ENCODE peak calls at places on chromosomes 2 and 18, in five cellular contexts. Z, C, T, B and Q are unnamed samples.

GRCh38 chr2:130261970-130262760 is 63.9 kb upstream of the TUBA3E start:
- DNase-seq in B (no peak), T (peak), C (peak), Z (no peak), Q (no peak)

GRCh38 chr2:19955544-19956422 is 34.1 kb downstream of the WDR35 start:
- DNase-seq in B (peak), C (peak), Z (peak), T (peak), Q (peak)

GRCh38 chr18:3265564-3266033 is 3.7 kb downstream of the MYL12B start:
- DNase-seq in B (peak), C (peak), T (no peak), Z (no peak), Q (no peak)

GRCh38 chr2:103161456-103162289 is 399.8 kb downstream of the TMEM182 start:
- DNase-seq in Z (no peak), T (peak), B (peak), C (peak), Q (peak)

GRCh38 chr18:73653251-73653650 is 494.4 kb downstream of the FBXO15 start:
- DNase-seq in B (no peak), Z (no peak), C (no peak), T (no peak), Q (no peak)

GRCh38 chr2:88729061-88729745 is 37.7 kb downstream of the RPIA start:
- DNase-seq in T (peak), Z (no peak), C (peak), B (no peak), Q (no peak)

GRCh38 chr2:211879323-211879722 is 659.3 kb downstream of the ERBB4 start:
- DNase-seq in Z (no peak), B (peak), T (no peak), C (peak), Q (no peak)

GRCh38 chr18:52340466-52341378 is 725 bp downstream of the DCC start:
- DNase-seq in B (peak), T (no peak), C (no peak), Z (no peak), Q (no peak)

GRCh38 chr2:98084869-98085238 is 2.1 kb upstream of the VWA3B start:
- DNase-seq in B (no peak), C (no peak), Z (no peak), T (no peak), Q (no peak)

GRCh38 chr2:18378020-18378653 is 182.3 kb downstream of the RDH14 start:
- DNase-seq in C (peak), B (peak), T (peak), Z (no peak), Q (peak)

GRCh38 chr18:3814840-3815239 is 364.9 kb downstream of the TGIF1 start:
- DNase-seq in T (peak), B (no peak), C (peak), Z (no peak), Q (no peak)

GRCh38 chr2:71934595-71935263 is 212.9 kb downstream of the CYP26B1 start:
- DNase-seq in C (peak), B (no peak), T (peak), Z (no peak), Q (no peak)

GRCh38 chr2:234840336-234840735 is 111.5 kb upstream of the SH3BP4 start:
- DNase-seq in C (peak), T (peak), B (peak), Z (no peak), Q (no peak)

GRCh38 chr18:46755315-46756171 is 1.3 kb downstream of the ST8SIA5 start:
- DNase-seq in C (no peak), Z (no peak), T (no peak), B (peak), Q (peak)

GRCh38 chr2:127913808-127914457 is 28.2 kb upstream of the AMMECR1L start:
- DNase-seq in T (no peak), B (no peak), Z (no peak), C (no peak), Q (no peak)

GRCh38 chr2:127196998-127197397 is 23.1 kb downstream of the CYP27C1 start:
- DNase-seq in C (no peak), B (peak), Z (no peak), T (no peak), Q (peak)

GRCh38 chr2:56376699-56377665 is 193.2 kb downstream of the CCDC85A start:
- DNase-seq in B (no peak), T (peak), Z (no peak), C (no peak), Q (no peak)

GRCh38 chr18:48676346-48676745 is 137.5 kb downstream of the CTIF start:
- DNase-seq in T (no peak), B (no peak), C (no peak), Z (no peak), Q (no peak)

GRCh38 chr2:26462511-26463251 is 15.2 kb downstream of the OTOF start:
- DNase-seq in B (peak), C (peak), Z (no peak), T (peak), Q (no peak)

GRCh38 chr2:46970334-46971288 is 55.0 kb upstream of the MCFD2 start:
- DNase-seq in Z (peak), T (peak), B (no peak), C (peak), Q (no peak)

GRCh38 chr2:42025151-42025582 is 22.7 kb upstream of the PKDCC start:
- DNase-seq in C (peak), Z (no peak), B (peak), T (peak), Q (no peak)

GRCh38 chr2:225182126-225182525 is 139.9 kb upstream of the DOCK10 start:
- DNase-seq in Z (no peak), B (peak), T (no peak), C (no peak), Q (no peak)

GRCh38 chr18:3994061-3994687 is 460.9 kb downstream of the DLGAP1 start:
- DNase-seq in C (no peak), Z (no peak), B (no peak), T (no peak), Q (no peak)

GRCh38 chr2:209095432-209095831 is 328.4 kb upstream of the MAP2 start:
- DNase-seq in C (no peak), B (no peak), T (no peak), Z (no peak), Q (no peak)

GRCh38 chr2:71932027-71932779 is 215.5 kb downstream of the CYP26B1 start:
- DNase-seq in C (no peak), Z (no peak), B (no peak), T (no peak), Q (no peak)

GRCh38 chr2:48448274-48449061 is 81.5 kb upstream of the STON1 start:
- DNase-seq in B (no peak), T (peak), Z (no peak), C (peak), Q (no peak)

GRCh38 chr2:96977631-96978195 is 8.7 kb downstream of the FAM178B start:
- DNase-seq in B (peak), T (peak), Z (no peak), C (peak), Q (no peak)

GRCh38 chr2:196119926-196120325 is 51.3 kb upstream of the DNAH7 start:
- DNase-seq in Z (no peak), T (no peak), B (no peak), C (no peak), Q (no peak)

GRCh38 chr18:53268455-53268854 is 928.5 kb downstream of the DCC start:
- DNase-seq in B (peak), T (no peak), C (no peak), Z (no peak), Q (no peak)

GRCh38 chr18:41324020-41324791 is 630.8 kb upstream of the PIK3C3 start:
- DNase-seq in T (no peak), Z (no peak), C (no peak), B (no peak), Q (no peak)

GRCh38 chr2:181376999-181377398 is 80.2 kb upstream of the ITGA4 start:
- DNase-seq in Z (no peak), B (no peak), C (no peak), T (peak), Q (no peak)

GRCh38 chr2:45002661-45003210 is 6.5 kb downstream of the SIX2 start:
- DNase-seq in Z (no peak), T (no peak), C (no peak), B (peak), Q (no peak)

GRCh38 chr2:120536141-120536540 is 190.2 kb downstream of the INHBB start:
- DNase-seq in Z (no peak), C (no peak), B (no peak), T (no peak), Q (no peak)

GRCh38 chr2:3522851-3523481 is 3.6 kb upstream of the ADI1 start:
- DNase-seq in Z (no peak), T (peak), B (no peak), C (peak), Q (no peak)

GRCh38 chr18:80191907-80192652 is 55.2 kb downstream of the PARD6G start:
- DNase-seq in C (no peak), B (no peak), T (no peak), Z (no peak), Q (peak)

GRCh38 chr2:179332903-179333302 is 68.3 kb upstream of the SESTD1 start:
- DNase-seq in T (peak), C (peak), B (no peak), Z (no peak), Q (no peak)

GRCh38 chr18:21831413-21831831 is 90.8 kb downstream of the MIB1 start:
- DNase-seq in C (peak), B (peak), Z (no peak), T (peak), Q (no peak)

GRCh38 chr2:121376851-121377250 is 91.8 kb upstream of the TFCP2L1 start:
- DNase-seq in C (peak), T (peak), Z (no peak), B (no peak), Q (no peak)

DNA sequence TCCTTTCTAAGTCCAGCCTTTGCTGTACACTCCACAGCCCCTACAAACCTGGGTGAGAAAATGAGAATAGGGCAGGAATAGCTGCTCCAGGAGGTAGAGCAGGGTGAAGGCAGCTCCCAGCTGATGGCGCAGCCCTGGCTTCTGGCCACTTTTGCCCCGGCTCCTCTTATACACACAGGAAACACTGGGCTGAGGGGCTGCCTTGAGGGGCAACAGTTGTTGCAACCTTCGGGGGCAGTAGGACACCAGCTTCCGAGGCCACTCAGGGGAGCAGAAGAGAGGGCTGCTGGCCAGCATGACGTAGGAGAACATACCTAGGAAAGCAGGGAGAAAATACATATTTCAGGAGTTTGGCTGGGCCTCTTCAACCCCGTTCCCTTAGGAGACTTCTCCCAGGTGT is 8.1 kb downstream of the GGCX start:
- DNase-seq in C (no peak), B (no peak), Z (no peak), T (no peak), Q (no peak)
- TF ChIP-seq CTCF in C (no peak), B (no peak), Z (no peak), T (no peak), Q (no peak)

DNA sequence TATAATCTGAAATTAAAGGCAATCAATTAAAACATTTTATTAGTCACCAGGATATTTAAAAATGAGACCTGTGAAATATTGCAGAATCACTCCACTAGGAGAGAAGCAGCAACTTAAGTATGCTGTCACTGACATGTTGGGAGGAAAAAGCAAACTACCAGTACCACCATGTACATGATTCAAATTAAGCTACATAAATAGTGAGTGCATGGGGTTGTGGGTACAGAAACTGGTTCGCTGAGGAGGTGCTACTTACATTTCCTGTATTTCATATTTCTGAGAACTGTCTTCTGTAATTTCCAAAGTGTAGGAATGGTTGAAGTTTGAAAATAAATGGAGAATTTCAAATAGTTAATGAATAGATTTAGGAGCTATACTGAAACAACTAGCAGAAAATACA is 7.9 kb upstream of the NR4A2 start:
- DNase-seq in B (no peak), T (no peak), Z (no peak), C (no peak), Q (no peak)
- TF ChIP-seq CTCF in B (no peak), T (no peak), Z (no peak), C (no peak), Q (no peak)

DNA sequence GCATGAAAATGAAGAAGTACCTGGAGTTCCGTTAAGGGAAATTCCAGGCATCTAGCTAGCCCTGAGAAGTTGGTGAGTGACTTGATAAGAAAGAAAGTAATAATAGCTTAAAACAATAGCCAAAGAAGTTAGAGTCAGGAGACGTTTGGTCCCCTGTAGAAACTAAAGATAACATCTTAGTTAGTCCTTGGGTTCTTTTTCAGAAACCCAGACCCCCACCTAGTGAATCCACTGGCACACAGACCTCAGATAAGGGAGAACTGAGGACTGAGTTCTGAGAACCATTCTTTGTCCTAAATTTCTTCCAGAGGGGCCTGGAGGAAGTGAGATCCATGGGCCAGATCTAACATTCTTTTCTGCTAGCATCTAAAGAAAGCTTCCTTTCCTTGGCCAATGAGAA is 335.4 kb downstream of the SLC4A3 start:
- DNase-seq in Z (no peak), C (no peak), B (no peak), T (no peak), Q (no peak)
- TF ChIP-seq CTCF in Z (no peak), C (no peak), B (no peak), T (no peak), Q (no peak)

GRCh38 chr2:135531231-135532197 is at the start of gene R3HDM1:
- DNase-seq in B (peak), Z (peak), C (peak), T (peak), Q (peak)
- TF ChIP-seq CTCF in B (no peak), Z (no peak), C (no peak), T (no peak), Q (no peak)

DNA sequence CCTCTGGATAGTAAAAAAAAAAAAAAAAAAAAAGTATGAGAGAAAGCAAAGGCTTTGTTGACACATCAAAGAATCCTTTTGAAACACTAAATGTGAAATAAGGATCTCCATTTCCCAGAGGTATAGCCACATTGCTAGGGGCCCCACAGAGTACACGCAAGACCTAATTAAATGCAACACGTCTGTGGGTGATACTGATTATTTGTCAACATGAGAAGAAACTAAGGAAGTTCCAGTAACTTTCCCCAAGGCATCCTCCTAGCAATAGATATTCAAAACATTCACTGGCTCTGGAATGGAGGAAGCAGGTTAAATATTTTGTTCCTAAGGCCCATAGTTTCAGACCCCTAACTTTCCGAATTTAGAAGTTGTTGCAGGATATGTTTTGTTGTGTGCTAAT is 24.6 kb upstream of the EPB41L3 start:
- DNase-seq in T (no peak), B (no peak), C (no peak), Z (no peak), Q (no peak)
- TF ChIP-seq CTCF in T (no peak), B (no peak), C (no peak), Z (no peak), Q (no peak)

GRCh38 chr2:105769504-105769903 is 24.8 kb downstream of the NCK2 start:
- DNase-seq in T (no peak), B (peak), C (no peak), Z (no peak), Q (no peak)
- TF ChIP-seq CTCF in T (no peak), B (peak), C (peak), Z (no peak), Q (no peak)

GRCh38 chr2:84854835-84855234 is 26.0 kb downstream of the TRABD2A start:
- DNase-seq in B (no peak), C (no peak), Z (no peak), T (no peak), Q (no peak)

GRCh38 chr2:84855730-84856129 is 25.2 kb downstream of the TRABD2A start:
- DNase-seq in Z (no peak), B (peak), T (no peak), C (no peak), Q (no peak)

GRCh38 chr2:84856785-84857184 is 24.1 kb downstream of the TRABD2A start:
- DNase-seq in C (no peak), Z (peak), B (no peak), T (no peak), Q (no peak)

GRCh38 chr2:84857566-84857965 is 23.3 kb downstream of the TRABD2A start:
- DNase-seq in T (no peak), B (no peak), Z (no peak), C (no peak), Q (no peak)

DNA sequence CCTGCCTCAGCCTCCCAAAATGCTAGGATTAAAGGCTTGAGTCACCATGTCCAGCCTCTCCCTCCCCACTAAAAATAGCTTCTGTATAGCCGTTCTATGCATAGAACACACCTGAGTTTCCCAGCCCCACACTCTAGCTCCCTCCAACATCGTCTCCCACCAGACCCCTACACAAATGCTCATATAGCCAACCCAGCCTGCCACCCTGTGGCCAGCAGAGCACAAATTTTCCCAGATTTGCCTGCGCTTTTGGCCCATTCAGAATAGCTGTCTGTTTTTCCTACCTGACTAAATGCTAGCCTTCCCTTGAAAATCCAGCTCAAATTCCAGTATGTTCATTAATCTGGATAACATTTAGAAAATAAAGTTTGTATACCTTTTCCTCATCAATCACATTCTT is 22.8 kb downstream of the TRABD2A start:
- DNase-seq in Z (no peak), C (peak), T (no peak), B (peak), Q (no peak)
- TF ChIP-seq CTCF in Z (no peak), C (peak), T (peak), B (peak), Q (no peak)

GRCh38 chr18:57269756-57270534 is 82.4 kb upstream of the ST8SIA3 start:
- DNase-seq in C (no peak), B (no peak), T (no peak), Z (no peak), Q (no peak)
- TF ChIP-seq CTCF in C (no peak), B (no peak), T (no peak), Z (no peak), Q (no peak)

GRCh38 chr2:168243061-168243460 is 4.3 kb downstream of the STK39 start:
- DNase-seq in B (no peak), T (no peak), Z (no peak), C (no peak), Q (no peak)

GRCh38 chr2:168246483-168247340 is 683 bp downstream of the STK39 start:
- DNase-seq in C (peak), Z (peak), B (peak), T (peak), Q (peak)

GRCh38 chr2:168244318-168244717 is 3.1 kb downstream of the STK39 start:
- DNase-seq in T (no peak), C (no peak), Z (no peak), B (no peak), Q (no peak)

GRCh38 chr2:168246072-168246482 is 1.3 kb downstream of the STK39 start:
- DNase-seq in T (no peak), C (no peak), B (peak), Z (no peak), Q (no peak)

GRCh38 chr2:168245074-168245825 is 2.1 kb downstream of the STK39 start:
- DNase-seq in Z (no peak), C (peak), T (no peak), B (no peak), Q (no peak)
- TF ChIP-seq CTCF in Z (no peak), C (no peak), T (no peak), B (no peak), Q (no peak)